ENCODE peak calls at places on chromosomes 2 and 18, in four cellular contexts. O, Q, G and W are unnamed samples.
A peak's percentile ranks its signal among the peaks of the same experiment; 100 is the strongest.

GRCh38 chr18:26096852-26097251 is 6.4 kb upstream of the SS18 start:
- DNase-seq in O (no peak), Q (no peak), G (no peak), W (no peak)

GRCh38 chr2:127650785-127651380 is 4.9 kb downstream of the GPR17 start:
- DNase-seq in O (no peak), Q (no peak), G (no peak), W (no peak)

GRCh38 chr2:149747456-149747855 is 159.9 kb upstream of the MMADHC start:
- DNase-seq in O (no peak), Q (peak; percentile 42), G (no peak), W (no peak)

GRCh38 chr2:158049129-158049855 is 52.4 kb upstream of the UPP2 start:
- DNase-seq in O (no peak), Q (no peak), G (no peak), W (no peak)

GRCh38 chr18:31399336-31400032 is 22.9 kb downstream of the DSG4 start:
- DNase-seq in O (no peak), Q (no peak), G (peak; percentile 54), W (no peak)

GRCh38 chr2:20737505-20737904 is 70.6 kb downstream of the GDF7 start:
- DNase-seq in O (no peak), Q (no peak), G (no peak), W (peak; percentile 68)

GRCh38 chr2:240879105-240879504 is 10.5 kb downstream of the AGXT start:
- DNase-seq in O (no peak), Q (no peak), G (no peak), W (no peak)

GRCh38 chr2:17765423-17765822 is 11.5 kb downstream of the GEN1 start:
- DNase-seq in O (no peak), Q (no peak), G (no peak), W (no peak)

GRCh38 chr18:22468554-22468891 is 50.8 kb upstream of the CTAGE1 start:
- DNase-seq in O (no peak), Q (no peak), G (no peak), W (no peak)

GRCh38 chr18:53943463-53943862 is 281.0 kb downstream of the MBD2 start:
- DNase-seq in O (no peak), Q (no peak), G (no peak), W (no peak)

GRCh38 chr18:23716516-23716915 is 27.3 kb downstream of the LAMA3 start:
- DNase-seq in O (peak; percentile 45), Q (peak; percentile 93), G (no peak), W (no peak)

GRCh38 chr2:61492476-61492875 is 21.6 kb upstream of the USP34 start:
- DNase-seq in O (no peak), Q (no peak), G (no peak), W (no peak)

GRCh38 chr2:10332402-10333246 is 29.9 kb downstream of the HPCAL1 start:
- DNase-seq in O (no peak), Q (no peak), G (no peak), W (no peak)

GRCh38 chr2:113219889-113220641 is 46.3 kb downstream of the PSD4 start:
- DNase-seq in O (no peak), Q (peak; percentile 58), G (peak; percentile 87), W (no peak)

GRCh38 chr18:48660346-48661228 is 121.8 kb downstream of the CTIF start:
- DNase-seq in O (no peak), Q (no peak), G (no peak), W (no peak)

GRCh38 chr2:219701847-219702634 is 74.6 kb downstream of the SLC4A3 start:
- DNase-seq in O (no peak), Q (peak; percentile 49), G (no peak), W (no peak)

GRCh38 chr18:68840554-68841263 is 42.8 kb downstream of the CCDC102B start:
- DNase-seq in O (peak; percentile 73), Q (peak; percentile 94), G (no peak), W (no peak)

GRCh38 chr18:11040823-11041712 is 108.3 kb downstream of the PIEZO2 start:
- DNase-seq in O (peak; percentile 7), Q (peak; percentile 74), G (peak; percentile 84), W (peak; percentile 74)

GRCh38 chr2:119647440-119648169 is 31.4 kb upstream of the TMEM177 start:
- DNase-seq in O (no peak), Q (no peak), G (no peak), W (peak; percentile 50)

GRCh38 chr2:218266316-218266979 is 3.5 kb downstream of the AAMP start:
- DNase-seq in O (no peak), Q (no peak), G (no peak), W (no peak)

GRCh38 chr2:234690569-234691225 is 193.8 kb upstream of the ARL4C start:
- DNase-seq in O (no peak), Q (peak; percentile 49), G (no peak), W (no peak)

GRCh38 chr18:5510109-5510846 is 33.5 kb downstream of the EPB41L3 start:
- DNase-seq in O (no peak), Q (peak; percentile 43), G (no peak), W (no peak)

GRCh38 chr18:59802031-59802430 is 97.8 kb upstream of the PMAIP1 start:
- DNase-seq in O (no peak), Q (no peak), G (no peak), W (no peak)

GRCh38 chr2:40028792-40029488 is 249.9 kb upstream of the THUMPD2 start:
- DNase-seq in O (no peak), Q (no peak), G (no peak), W (peak; percentile 82)

GRCh38 chr2:168050377-168050776 is 197.0 kb downstream of the STK39 start:
- DNase-seq in O (no peak), Q (no peak), G (no peak), W (no peak)
- TF ChIP-seq CTCF in O (no peak), Q (no peak), G (no peak), W (no peak)

GRCh38 chr18:4242431-4243161 is 212.5 kb downstream of the DLGAP1 start:
- DNase-seq in O (no peak), Q (no peak), G (no peak), W (no peak)
- TF ChIP-seq CTCF in O (no peak), Q (no peak), G (no peak), W (no peak)

DNA sequence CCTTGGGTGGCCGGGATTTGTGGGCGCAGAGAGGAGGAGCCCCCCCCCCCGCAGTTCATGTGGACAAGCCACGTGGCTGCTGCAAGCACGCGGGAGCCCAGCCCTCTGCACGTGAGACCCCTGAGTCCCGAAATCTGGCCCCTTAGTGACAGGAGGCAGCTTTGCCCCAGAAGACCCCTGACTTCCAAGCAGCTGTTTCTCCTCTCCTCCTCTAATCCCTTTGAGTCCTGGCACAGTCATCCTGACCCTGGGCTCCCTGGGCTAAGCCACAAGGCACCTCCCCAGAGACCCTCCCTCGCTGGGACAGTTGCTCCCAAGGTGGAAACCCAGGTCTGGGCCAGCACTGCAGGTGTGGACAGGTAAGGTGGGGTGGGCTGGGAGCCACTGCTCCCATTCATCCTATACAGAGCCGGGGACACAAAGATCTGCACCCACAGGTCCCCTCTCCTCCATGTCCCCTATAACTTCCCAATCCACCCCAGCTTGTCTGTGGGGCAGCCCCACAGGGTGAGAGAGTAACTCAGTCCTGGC is 923 bp downstream of the TEKT4 start:
- DNase-seq in O (no peak), Q (no peak), G (no peak), W (no peak)
- TF ChIP-seq CTCF in O (no peak), Q (no peak), G (no peak), W (no peak)

GRCh38 chr2:136693966-136694365 is 71.4 kb upstream of the THSD7B start:
- DNase-seq in O (no peak), Q (no peak), G (no peak), W (no peak)

DNA sequence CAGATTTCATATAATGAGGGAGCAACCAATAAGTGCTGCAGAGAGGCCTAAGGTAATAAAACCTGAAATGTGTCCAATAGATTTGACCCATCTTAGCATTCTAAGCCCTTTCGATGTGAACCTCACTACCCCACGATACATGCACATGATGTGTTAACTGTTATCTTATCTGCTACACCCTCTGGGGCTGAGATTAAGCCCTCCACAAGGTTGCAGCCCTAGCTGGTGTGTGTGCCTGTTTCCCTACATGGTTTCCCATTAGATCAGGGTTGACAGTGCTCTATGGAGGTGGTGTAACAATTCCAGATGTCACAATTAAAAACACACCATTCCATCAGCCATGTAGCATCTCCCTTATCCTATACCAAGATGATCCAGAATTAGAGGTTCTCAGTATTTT is 68.9 kb upstream of the THSD7B start:
- DNase-seq in O (no peak), Q (no peak), G (no peak), W (no peak)
- TF ChIP-seq CTCF in O (no peak), Q (no peak), G (no peak), W (no peak)

DNA sequence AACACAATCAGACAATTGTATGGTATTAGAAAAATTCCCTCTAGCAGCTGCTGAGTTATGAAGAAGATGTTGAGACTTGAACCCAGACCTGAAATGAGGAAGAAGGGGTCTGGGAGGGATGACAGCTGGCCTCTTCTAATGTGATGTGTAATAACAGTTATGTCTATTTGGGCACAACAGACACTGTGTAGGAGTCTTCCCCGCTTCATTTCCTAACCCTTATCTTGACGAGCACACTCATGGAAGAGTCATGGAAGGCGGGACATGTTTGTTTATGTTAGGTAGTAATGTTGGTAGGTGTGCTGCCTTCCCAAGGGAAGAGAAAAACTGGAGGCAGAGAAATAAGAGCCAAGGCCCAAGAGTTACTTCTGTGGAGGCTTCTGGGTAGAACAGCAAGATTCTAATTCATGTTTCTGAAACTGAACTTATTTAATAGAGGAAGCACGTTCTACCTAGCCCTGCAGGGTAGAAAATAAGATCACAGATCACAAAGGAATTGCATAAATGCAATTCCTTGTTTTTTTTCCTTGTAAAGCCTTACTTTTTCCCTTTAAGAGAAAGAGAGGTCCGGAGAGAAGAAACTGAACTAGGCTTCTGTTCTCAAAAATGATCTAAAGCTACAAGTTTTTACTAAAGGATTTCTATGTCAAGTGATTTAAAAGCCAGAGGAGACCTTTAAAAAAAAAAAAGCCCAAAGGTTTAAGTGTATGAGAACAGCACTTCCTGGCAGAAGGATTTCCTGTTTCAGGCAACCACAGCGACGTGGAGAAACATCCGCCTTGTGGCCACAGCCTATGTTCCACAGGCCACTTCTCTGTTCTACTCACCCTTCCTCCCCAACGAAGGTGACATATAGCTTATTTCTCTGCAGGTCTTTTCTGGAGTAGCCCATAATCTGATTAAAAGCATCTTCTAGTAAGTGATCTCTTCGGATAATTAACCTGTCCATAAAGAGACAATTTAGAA is 68.5 kb upstream of the STK17B start:
- DNase-seq in O (no peak), Q (peak; percentile 40), G (peak; percentile 77), W (peak; percentile 96)
- TF ChIP-seq CTCF in O (no peak), Q (no peak), G (no peak), W (peak; percentile 37)